ENCODE peak calls at places on chromosomes 7 and 10, in four cellular contexts. One of them, this sample, is unnamed.

GRCh38 chr7:110186334-110186733 is 904.6 kb upstream of the LRRN3 start:
- DNase-seq in HepG2: peak; percentile 49
- DNase-seq in H1: no peak
- DNase-seq in K562: no peak
- DNase-seq in this sample: no peak

GRCh38 chr7:525740-526139 is 6.1 kb upstream of the PDGFA start:
- DNase-seq in HepG2: no peak
- DNase-seq in H1: no peak
- DNase-seq in K562: no peak
- DNase-seq in this sample: no peak

GRCh38 chr10:119190353-119190752 is 11.7 kb upstream of the PRDX3 start:
- DNase-seq in HepG2: no peak
- DNase-seq in H1: no peak
- DNase-seq in K562: no peak
- DNase-seq in this sample: no peak

GRCh38 chr10:36638461-36638860 is 486.9 kb upstream of the ANKRD30A start:
- DNase-seq in HepG2: no peak
- DNase-seq in H1: no peak
- DNase-seq in K562: no peak
- DNase-seq in this sample: no peak

GRCh38 chr10:98885380-98885779 is 350.3 kb downstream of the HPSE2 start:
- DNase-seq in HepG2: no peak
- DNase-seq in H1: no peak
- DNase-seq in K562: peak; percentile 38
- DNase-seq in this sample: no peak

GRCh38 chr7:51213618-51214017 is 103.0 kb downstream of the COBL start:
- DNase-seq in HepG2: no peak
- DNase-seq in H1: no peak
- DNase-seq in K562: no peak
- DNase-seq in this sample: no peak

GRCh38 chr10:73762915-73763314 is 18.7 kb downstream of the SEC24C start:
- DNase-seq in HepG2: no peak
- DNase-seq in H1: no peak
- DNase-seq in K562: no peak
- DNase-seq in this sample: no peak

GRCh38 chr7:137944168-137944567 is 57.7 kb downstream of the CREB3L2 start:
- DNase-seq in HepG2: no peak
- DNase-seq in H1: no peak
- DNase-seq in K562: no peak
- DNase-seq in this sample: no peak

GRCh38 chr7:92939793-92940360 is 103.5 kb upstream of the CDK6 start:
- DNase-seq in HepG2: no peak
- DNase-seq in H1: no peak
- DNase-seq in K562: no peak
- DNase-seq in this sample: no peak

GRCh38 chr7:6420680-6421079 is 27.1 kb downstream of the DAGLB start:
- DNase-seq in HepG2: no peak
- DNase-seq in H1: no peak
- DNase-seq in K562: no peak
- DNase-seq in this sample: no peak

GRCh38 chr7:82595176-82595575 is 151.6 kb upstream of the CACNA2D1 start:
- DNase-seq in HepG2: no peak
- DNase-seq in H1: no peak
- DNase-seq in K562: no peak
- DNase-seq in this sample: no peak

GRCh38 chr7:2967238-2967637 is 76.4 kb downstream of the CARD11 start:
- DNase-seq in HepG2: no peak
- DNase-seq in H1: no peak
- DNase-seq in K562: no peak
- DNase-seq in this sample: no peak

GRCh38 chr7:89049043-89049442 is 253.5 kb upstream of the TEX47 start:
- DNase-seq in HepG2: no peak
- DNase-seq in H1: no peak
- DNase-seq in K562: no peak
- DNase-seq in this sample: no peak

GRCh38 chr7:95011156-95011928 is 103.9 kb downstream of the PPP1R9A start:
- DNase-seq in HepG2: no peak
- DNase-seq in H1: no peak
- DNase-seq in K562: no peak
- DNase-seq in this sample: no peak

GRCh38 chr7:140475747-140476333 is 3.5 kb downstream of the MKRN1 start:
- DNase-seq in HepG2: peak; percentile 46
- DNase-seq in H1: no peak
- DNase-seq in K562: peak; percentile 77
- DNase-seq in this sample: no peak
- TF ChIP-seq CREB1 in HepG2: no peak
- TF ChIP-seq CREB1 in H1: no peak
- TF ChIP-seq CREB1 in K562: no peak
- TF ChIP-seq CREB1 in this sample: no peak

GRCh38 chr10:124611738-124612137 is 132.4 kb downstream of the FAM53B start:
- DNase-seq in HepG2: no peak
- DNase-seq in H1: no peak
- DNase-seq in K562: no peak
- DNase-seq in this sample: no peak
- TF ChIP-seq ATF2 in HepG2: no peak
- TF ChIP-seq ATF2 in H1: no peak
- TF ChIP-seq ATF2 in K562: no peak
- TF ChIP-seq ATF2 in this sample: no peak

GRCh38 chr7:21371371-21371770 is 56.5 kb upstream of the SP4 start:
- DNase-seq in HepG2: no peak
- DNase-seq in H1: no peak
- DNase-seq in K562: no peak
- DNase-seq in this sample: no peak
- TF ChIP-seq CREB1 in HepG2: no peak
- TF ChIP-seq CREB1 in H1: no peak
- TF ChIP-seq CREB1 in K562: no peak
- TF ChIP-seq CREB1 in this sample: no peak

DNA sequence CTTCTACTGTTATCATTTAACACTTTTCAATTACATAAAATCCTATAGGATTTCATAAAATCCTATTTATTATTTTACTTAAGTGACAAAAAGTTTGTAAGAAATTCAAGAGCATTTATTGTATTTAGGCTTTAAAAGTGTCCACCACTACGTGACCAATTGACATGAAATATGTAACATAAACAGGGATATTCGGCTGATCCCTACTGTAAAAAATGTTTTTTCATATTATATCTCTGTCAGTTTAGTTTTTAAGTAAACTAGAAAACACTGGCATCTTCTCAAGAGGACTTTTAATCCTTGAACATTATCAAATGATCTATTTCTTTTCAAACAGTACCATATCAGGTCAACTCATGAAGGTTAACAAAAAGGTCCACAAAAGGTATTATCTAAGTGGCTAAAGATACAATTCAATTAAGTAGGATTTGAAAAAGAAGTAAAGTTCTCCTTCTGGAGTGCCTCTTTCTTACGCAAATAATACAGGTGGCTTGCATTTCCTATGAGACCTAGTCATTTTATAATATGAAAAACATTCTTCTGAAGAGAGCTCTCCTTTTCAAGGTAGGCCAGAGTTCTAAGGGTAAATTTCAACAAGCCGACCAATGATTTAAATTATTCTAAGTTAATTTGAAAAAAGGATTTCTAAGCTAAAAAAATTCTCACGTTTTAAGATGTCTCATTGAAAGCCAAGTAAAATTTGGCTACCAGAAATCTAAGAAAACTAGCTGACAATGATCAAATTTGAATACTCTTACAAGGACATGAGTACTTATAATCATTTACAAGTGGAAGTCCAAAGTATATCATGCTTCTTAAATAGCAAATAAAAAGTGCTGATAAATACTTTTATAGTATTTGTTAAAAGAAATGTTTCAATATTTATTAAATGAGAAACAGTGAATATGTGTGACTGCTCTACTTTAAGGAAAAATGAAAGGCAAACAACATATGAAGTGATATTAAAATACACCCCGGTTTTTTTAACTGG is 133.5 kb downstream of the NRBF2 start:
- DNase-seq in HepG2: no peak
- DNase-seq in H1: no peak
- DNase-seq in K562: no peak
- DNase-seq in this sample: no peak
- TF ChIP-seq ATF2 in HepG2: no peak
- TF ChIP-seq ATF2 in H1: no peak
- TF ChIP-seq ATF2 in K562: no peak
- TF ChIP-seq ATF2 in this sample: no peak

GRCh38 chr7:76513817-76514799 is 3.8 kb downstream of the UPK3B start:
- DNase-seq in HepG2: no peak
- DNase-seq in H1: no peak
- DNase-seq in K562: no peak
- DNase-seq in this sample: no peak

GRCh38 chr7:76507723-76508406 is 2.5 kb upstream of the UPK3B start:
- DNase-seq in HepG2: no peak
- DNase-seq in H1: no peak
- DNase-seq in K562: no peak
- DNase-seq in this sample: no peak

GRCh38 chr7:76512941-76513816 is 2.8 kb downstream of the UPK3B start:
- DNase-seq in HepG2: peak; percentile 54
- DNase-seq in H1: no peak
- DNase-seq in K562: peak; percentile 37
- DNase-seq in this sample: peak; percentile 57

GRCh38 chr7:76506081-76506440 is 4.3 kb upstream of the UPK3B start:
- DNase-seq in HepG2: no peak
- DNase-seq in H1: no peak
- DNase-seq in K562: no peak
- DNase-seq in this sample: no peak

GRCh38 chr7:76509931-76510877 is at the start of gene UPK3B:
- DNase-seq in HepG2: no peak
- DNase-seq in H1: peak; percentile 61
- DNase-seq in K562: no peak
- DNase-seq in this sample: peak; percentile 74
- TF ChIP-seq CREB1 in HepG2: no peak
- TF ChIP-seq CREB1 in H1: no peak
- TF ChIP-seq CREB1 in K562: no peak
- TF ChIP-seq CREB1 in this sample: no peak

DNA sequence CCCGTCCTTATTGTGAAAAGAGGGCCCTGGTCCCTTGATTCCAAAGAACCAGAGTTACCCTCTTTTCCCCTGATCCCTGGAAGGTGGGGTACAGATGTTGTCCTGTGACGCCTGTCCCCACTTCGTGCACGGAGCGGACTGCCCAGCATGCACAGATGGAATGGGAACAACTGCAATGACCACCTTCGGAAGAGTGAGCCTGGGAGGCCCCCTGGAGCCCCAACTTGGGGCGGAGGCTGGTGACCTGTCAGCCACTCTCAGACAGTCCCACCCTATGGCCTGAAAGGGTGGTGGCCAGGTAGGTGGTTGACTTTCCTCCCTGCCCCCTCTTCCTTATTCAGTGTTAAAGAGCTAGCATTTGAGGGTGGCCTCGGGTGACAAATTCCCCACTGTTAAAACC is 196.6 kb upstream of the GALNT17 start:
- DNase-seq in HepG2: no peak
- DNase-seq in H1: no peak
- DNase-seq in K562: no peak
- DNase-seq in this sample: no peak
- TF ChIP-seq ATF2 in HepG2: no peak
- TF ChIP-seq ATF2 in H1: no peak
- TF ChIP-seq ATF2 in K562: no peak
- TF ChIP-seq ATF2 in this sample: no peak

GRCh38 chr10:53358536-53358935 is 586.0 kb upstream of the MBL2 start:
- DNase-seq in HepG2: no peak
- DNase-seq in H1: no peak
- DNase-seq in K562: no peak
- DNase-seq in this sample: no peak
- TF ChIP-seq CREB1 in HepG2: no peak
- TF ChIP-seq CREB1 in H1: no peak
- TF ChIP-seq CREB1 in K562: no peak
- TF ChIP-seq CREB1 in this sample: no peak

GRCh38 chr10:63673246-63673645 is 152.0 kb downstream of the REEP3 start:
- DNase-seq in HepG2: no peak
- DNase-seq in H1: no peak
- DNase-seq in K562: no peak
- DNase-seq in this sample: no peak

GRCh38 chr10:63673846-63674245 is 152.6 kb downstream of the REEP3 start:
- DNase-seq in HepG2: no peak
- DNase-seq in H1: no peak
- DNase-seq in K562: no peak
- DNase-seq in this sample: no peak

GRCh38 chr10:63670291-63670898 is 149.2 kb downstream of the REEP3 start:
- DNase-seq in HepG2: no peak
- DNase-seq in H1: no peak
- DNase-seq in K562: no peak
- DNase-seq in this sample: no peak

GRCh38 chr10:63672491-63672890 is 151.3 kb downstream of the REEP3 start:
- DNase-seq in HepG2: no peak
- DNase-seq in H1: no peak
- DNase-seq in K562: no peak
- DNase-seq in this sample: no peak

GRCh38 chr10:63671317-63671937 is 150.2 kb downstream of the REEP3 start:
- DNase-seq in HepG2: no peak
- DNase-seq in H1: no peak
- DNase-seq in K562: no peak
- DNase-seq in this sample: no peak
- TF ChIP-seq ATF2 in HepG2: no peak
- TF ChIP-seq ATF2 in H1: no peak
- TF ChIP-seq ATF2 in K562: no peak
- TF ChIP-seq ATF2 in this sample: no peak